ENCODE peak calls at places on chromosomes 6 and 20, in four cellular contexts. T is fibroblast of pulmonary artery, P is neural progenitor cell, H is breast epithelium. Y is an unnamed sample.

GRCh38 chr6:31528307-31528777 is 420 bp upstream of the MCCD1 start:
- DNase-seq in P (no peak), T (no peak), H (no peak), Y (no peak)

GRCh38 chr20:2210646-2211556 is 84.9 kb upstream of the TGM3 start:
- DNase-seq in T (peak; percentile 89), P (peak; percentile 33), H (no peak), Y (no peak)

GRCh38 chr6:13404115-13404891 is 76.0 kb upstream of the TBC1D7 start:
- DNase-seq in T (peak; percentile 79), P (no peak), H (no peak), Y (no peak)

GRCh38 chr6:147586044-147586443 is 77.6 kb downstream of the SAMD5 start:
- DNase-seq in H (no peak), P (no peak), T (peak; percentile 42), Y (no peak)

GRCh38 chr20:1075564-1075963 is 42.8 kb upstream of the PSMF1 start:
- DNase-seq in H (no peak), P (no peak), T (no peak), Y (peak; percentile 48)

GRCh38 chr6:159682265-159682664 is 10.8 kb downstream of the SOD2 start:
- DNase-seq in T (no peak), P (no peak), H (no peak), Y (no peak)

GRCh38 chr6:84836366-84836765 is 72.0 kb upstream of the TBX18 start:
- DNase-seq in T (no peak), P (no peak), H (no peak), Y (no peak)

GRCh38 chr20:48523191-48523757 is 304.5 kb downstream of the PREX1 start:
- DNase-seq in P (peak; percentile 95), T (peak; percentile 86), H (no peak), Y (peak; percentile 50)

GRCh38 chr6:166720859-166721258 is 93.8 kb upstream of the RPS6KA2 start:
- DNase-seq in P (no peak), H (no peak), T (no peak), Y (no peak)

GRCh38 chr20:33820362-33820761 is 9.2 kb downstream of the CHMP4B start:
- DNase-seq in H (no peak), T (no peak), P (no peak), Y (no peak)

GRCh38 chr20:17568972-17569471 is 853 bp upstream of the DSTN start:
- DNase-seq in P (peak; percentile 57), H (peak; percentile 96), T (peak; percentile 98), Y (no peak)

GRCh38 chr6:13914346-13914745 is 10.4 kb upstream of the RNF182 start:
- DNase-seq in P (peak; percentile 17), H (no peak), T (no peak), Y (no peak)

GRCh38 chr20:53480913-53481312 is 112.7 kb downstream of the ZNF217 start:
- DNase-seq in H (no peak), T (no peak), P (no peak), Y (no peak)

GRCh38 chr6:108684809-108685329 is 124.2 kb downstream of the FOXO3 start:
- DNase-seq in H (peak; percentile 55), P (no peak), T (peak; percentile 32), Y (peak; percentile 24)

GRCh38 chr6:80179691-80180090 is 73.2 kb downstream of the BCKDHB start:
- DNase-seq in H (no peak), P (no peak), T (no peak), Y (no peak)

GRCh38 chr6:158468666-158469065 is 91.2 kb upstream of the TMEM181 start:
- DNase-seq in T (no peak), H (no peak), P (peak; percentile 15), Y (no peak)

GRCh38 chr6:158467923-158468322 is 92.0 kb upstream of the TMEM181 start:
- DNase-seq in P (peak; percentile 50), T (no peak), H (no peak), Y (no peak)

GRCh38 chr6:158474961-158475343 is 84.9 kb upstream of the TMEM181 start:
- DNase-seq in H (no peak), T (peak; percentile 31), P (no peak), Y (no peak)

GRCh38 chr6:158472453-158472852 is 87.4 kb upstream of the TMEM181 start:
- DNase-seq in H (no peak), T (no peak), P (no peak), Y (no peak)

GRCh38 chr6:158471339-158471738 is 88.6 kb upstream of the TMEM181 start:
- DNase-seq in P (no peak), H (no peak), T (no peak), Y (peak; percentile 15)
- TF ChIP-seq CTCF in P (no peak), H (no peak), T (no peak), Y (no peak)

GRCh38 chr6:170250451-170250850 is 40.4 kb downstream of the DLL1 start:
- DNase-seq in T (no peak), H (no peak), P (no peak), Y (no peak)

GRCh38 chr6:170248861-170249600 is 41.8 kb downstream of the DLL1 start:
- DNase-seq in T (no peak), H (no peak), P (no peak), Y (no peak)

GRCh38 chr6:170249817-170250216 is 41.1 kb downstream of the DLL1 start:
- DNase-seq in P (no peak), H (no peak), T (no peak), Y (no peak)

GRCh38 chr6:170251776-170252571 is 38.9 kb downstream of the DLL1 start:
- DNase-seq in P (no peak), T (no peak), H (no peak), Y (no peak)

DNA sequence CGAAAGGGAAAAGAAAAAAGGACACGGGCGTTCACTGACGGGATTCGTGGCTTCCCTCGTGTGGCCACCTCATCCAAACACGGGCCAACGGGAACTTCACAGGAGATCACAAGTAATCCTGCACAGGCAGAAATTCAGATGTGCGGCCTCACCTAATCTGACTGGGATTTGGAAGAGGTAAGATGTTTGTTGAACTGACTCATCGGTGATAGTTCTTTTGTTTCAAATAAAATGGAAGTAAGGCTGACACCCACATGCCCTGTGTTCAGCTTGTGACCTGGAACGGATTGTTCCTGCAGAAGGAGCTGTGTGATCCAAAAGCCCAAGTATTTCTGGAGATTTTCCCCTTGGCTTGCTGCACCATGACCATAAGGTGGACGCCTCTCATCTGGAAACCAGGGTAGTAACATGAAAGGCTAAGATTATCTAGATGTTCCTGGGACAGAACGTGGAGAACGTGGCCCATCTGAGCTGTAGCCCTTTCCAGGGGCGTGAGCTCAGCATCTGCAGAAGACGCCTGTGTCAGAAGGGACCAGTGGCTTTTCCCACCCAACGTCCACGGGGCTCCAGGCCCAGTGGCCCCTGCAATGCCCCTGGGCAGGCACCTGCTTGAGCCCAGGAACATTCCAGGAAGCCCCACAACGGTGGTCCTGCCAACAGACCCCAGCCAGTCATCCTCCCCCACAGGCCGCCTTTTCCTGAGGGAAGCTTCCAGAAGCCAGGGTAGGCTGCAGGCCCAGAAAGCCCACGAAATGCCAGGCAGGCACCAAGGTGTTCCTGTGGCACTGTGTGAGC is 39.7 kb downstream of the DLL1 start:
- DNase-seq in H (no peak), T (no peak), P (no peak), Y (no peak)
- H3K4me3 ChIP-seq in H (no peak overlapping the region), T (no peak overlapping the region), P (no peak overlapping the region), Y (no peak overlapping the region)

DNA sequence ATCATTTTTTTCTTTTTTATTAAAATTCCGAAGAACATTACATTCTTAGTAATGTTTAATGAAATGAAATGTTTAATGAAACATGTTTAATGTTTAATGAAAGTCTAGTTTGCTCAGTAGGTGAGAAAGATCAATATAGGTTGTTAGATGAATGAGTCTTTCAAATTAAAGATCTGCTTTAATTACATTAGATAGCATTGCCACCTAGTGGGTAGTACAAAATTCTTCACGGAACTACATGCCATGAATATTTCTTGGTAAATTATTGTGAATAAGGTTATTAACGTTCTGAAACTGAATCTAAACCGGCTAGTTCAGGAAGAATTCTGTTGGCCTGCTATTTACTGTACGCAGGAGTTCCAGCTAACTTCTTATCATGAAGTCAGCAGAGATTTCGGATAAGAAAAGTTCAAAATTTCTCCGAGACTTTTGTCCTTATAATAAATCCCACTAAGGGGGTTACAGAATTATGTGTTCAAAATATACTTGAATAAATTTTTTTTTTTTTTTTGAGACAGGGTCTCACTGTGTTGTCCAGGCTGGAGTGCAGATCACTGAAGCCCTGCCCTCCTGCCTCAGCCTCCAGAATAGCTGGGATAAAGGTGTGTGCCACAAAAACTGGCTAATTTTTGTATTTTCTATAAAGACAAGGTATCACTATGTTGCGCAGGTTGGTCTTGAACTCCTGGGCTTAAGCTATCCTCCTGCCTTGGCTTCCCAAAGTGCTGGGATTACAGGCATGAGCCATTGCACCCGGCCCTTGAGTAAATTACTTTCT is 7.9 kb upstream of the GMNN start:
- DNase-seq in P (no peak), T (peak; percentile 61), H (no peak), Y (peak; percentile 46)
- TF ChIP-seq CTCF in P (peak; percentile 31), T (peak; percentile 46), H (peak; percentile 45), Y (peak; percentile 30)

GRCh38 chr6:167791780-167792478 is 34.8 kb upstream of the AFDN start:
- DNase-seq in P (no peak), H (no peak), T (no peak), Y (no peak)

GRCh38 chr6:167788531-167788903 is 38.2 kb upstream of the AFDN start:
- DNase-seq in T (no peak), P (no peak), H (no peak), Y (no peak)

GRCh38 chr6:167793421-167793820 is 33.3 kb upstream of the AFDN start:
- DNase-seq in H (no peak), T (peak; percentile 40), P (no peak), Y (no peak)

GRCh38 chr6:167789358-167789757 is 37.4 kb upstream of the AFDN start:
- DNase-seq in T (no peak), H (no peak), P (peak; percentile 21), Y (no peak)

DNA sequence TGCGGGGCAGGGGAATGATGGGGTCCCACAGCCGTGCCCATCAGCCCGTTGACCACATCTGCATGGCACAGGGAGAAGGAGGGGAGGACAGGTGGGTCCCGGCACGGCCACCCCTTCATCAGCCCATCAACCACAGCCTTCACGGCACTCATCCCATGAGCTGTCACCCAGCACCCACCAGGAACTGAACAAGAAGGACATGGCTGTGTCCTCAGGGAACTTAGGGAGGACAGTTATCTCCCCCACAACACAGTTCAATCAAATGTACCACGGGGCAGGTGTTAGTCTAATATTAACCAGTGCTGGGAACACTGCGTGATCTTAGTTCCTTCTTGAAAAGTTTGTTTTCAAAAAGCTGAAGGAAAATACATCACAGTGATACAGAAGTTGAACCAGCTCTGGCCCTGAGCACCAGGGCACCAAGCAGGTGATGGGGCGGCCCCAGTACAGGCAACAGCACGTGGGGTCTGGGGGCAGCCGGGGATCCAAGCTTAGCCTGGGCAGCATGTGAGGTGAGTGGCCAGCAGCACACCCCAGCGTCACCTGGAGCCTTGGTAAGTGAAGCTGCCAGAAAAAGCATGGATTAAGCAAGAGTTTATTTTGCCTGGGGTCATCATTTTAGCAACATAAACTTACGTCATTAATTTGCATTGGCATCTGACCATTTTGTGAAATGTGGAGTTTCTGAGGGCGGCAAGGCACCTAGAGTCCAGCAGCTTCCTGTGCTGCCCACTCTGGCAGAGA is 35.5 kb upstream of the AFDN start:
- DNase-seq in H (peak; percentile 68), P (no peak), T (peak; percentile 31), Y (no peak)
- H3K4me3 ChIP-seq in H (no peak overlapping the region), P (no peak overlapping the region), T (no peak overlapping the region), Y (no peak overlapping the region)

GRCh38 chr6:132126150-132126549 is 175.0 kb upstream of the CCN2 start:
- DNase-seq in T (no peak), P (no peak), H (no peak), Y (no peak)
- TF ChIP-seq CTCF in T (no peak), P (no peak), H (no peak), Y (no peak)